ENCODE peak calls at places on chromosomes 12 and 14, in six cellular contexts. I is activated CD4-positive, alpha-beta T cell treated with anti-CD3 and anti-CD28 coated beads, Interleukin-2, amount 10 ng/mL, durations not matched to agents 7 days and 5 days; C is DMS153; D is AG09319; Q is tibial artery; O is upper lobe of right lung. A is an unnamed sample.

GRCh38 chr12:110582286-110583136 is 607 bp downstream of the PPTC7 start:
- DNase-seq in I (peak), Q (peak), D (no peak), O (peak), C (no peak), A (no peak)

GRCh38 chr14:51628230-51628629 is 23.5 kb upstream of the FRMD6 start:
- DNase-seq in I (no peak), D (no peak), C (no peak), Q (no peak), O (no peak), A (no peak)

GRCh38 chr12:50074936-50075807 is 10.0 kb upstream of the SMARCD1 start:
- DNase-seq in I (peak), O (peak), Q (peak), D (no peak), C (peak), A (no peak)

GRCh38 chr12:54024127-54024526 is 4.1 kb upstream of the HOXC6 start:
- DNase-seq in I (no peak), C (no peak), D (no peak), Q (no peak), O (no peak), A (peak)

GRCh38 chr14:88588081-88588480 is 25.2 kb downstream of the ZC3H14 start:
- DNase-seq in D (no peak), I (no peak), Q (no peak), O (no peak), C (no peak), A (no peak)

GRCh38 chr12:1740161-1740948 is 49.5 kb downstream of the ADIPOR2 start:
- DNase-seq in O (no peak), Q (no peak), D (no peak), C (no peak), I (no peak), A (no peak)

GRCh38 chr14:53894456-53894855 is 62.2 kb downstream of the BMP4 start:
- DNase-seq in C (no peak), Q (no peak), I (no peak), D (peak), O (no peak), A (peak)

GRCh38 chr12:53501615-53502181 is 615 bp downstream of the TARBP2 start:
- DNase-seq in C (no peak), D (no peak), O (peak), I (no peak), Q (no peak), A (no peak)

GRCh38 chr14:92121670-92122350 is at the start of the genes CPSF2 and NDUFB1:
- DNase-seq in I (peak), Q (peak), C (peak), O (peak), D (peak), A (peak)

GRCh38 chr12:11431486-11431885 is 36.1 kb upstream of the PRB2 start:
- DNase-seq in C (no peak), O (no peak), D (no peak), I (no peak), Q (no peak), A (no peak)

GRCh38 chr14:54813081-54813480 is 89.5 kb downstream of the GCH1 start:
- DNase-seq in O (no peak), Q (no peak), I (no peak), D (no peak), C (no peak), A (no peak)

GRCh38 chr12:100566887-100567637 is 6.4 kb upstream of the GAS2L3 start:
- DNase-seq in C (no peak), O (no peak), Q (no peak), I (no peak), D (no peak), A (no peak)

GRCh38 chr12:13941258-13942249 is 39.8 kb downstream of the GRIN2B start:
- DNase-seq in D (no peak), C (peak), I (no peak), Q (no peak), O (no peak), A (peak)

GRCh38 chr12:44859998-44860689 is 16.0 kb downstream of the NELL2 start:
- DNase-seq in I (no peak), Q (no peak), O (no peak), C (no peak), D (no peak), A (no peak)

GRCh38 chr12:81705586-81705985 is 53.6 kb downstream of the PPFIA2 start:
- DNase-seq in C (no peak), I (no peak), Q (no peak), D (no peak), O (no peak), A (no peak)

GRCh38 chr12:98469108-98469507 is 46.3 kb upstream of the TMPO start:
- DNase-seq in I (no peak), Q (no peak), D (no peak), C (no peak), O (no peak), A (no peak)

GRCh38 chr12:75890660-75891059 is 140.9 kb downstream of the PHLDA1 start:
- DNase-seq in C (no peak), Q (no peak), I (no peak), O (no peak), D (no peak), A (no peak)

GRCh38 chr12:57452937-57453509 is 2.1 kb upstream of the INHBE start:
- DNase-seq in D (peak), I (peak), Q (peak), C (peak), O (peak), A (no peak)

GRCh38 chr14:43169722-43170121 is 1337.4 kb downstream of the FSCB start:
- DNase-seq in O (no peak), C (no peak), Q (no peak), I (no peak), D (no peak), A (no peak)

GRCh38 chr12:49865109-49865781 is 22.3 kb upstream of the BCDIN3D start:
- DNase-seq in D (no peak), C (no peak), Q (no peak), I (no peak), O (no peak), A (no peak)

GRCh38 chr12:12757121-12757520 is 28.3 kb upstream of the APOLD1 start:
- DNase-seq in O (no peak), C (no peak), I (no peak), D (no peak), Q (no peak), A (no peak)

GRCh38 chr12:104455594-104456416 is 943 bp upstream of the CHST11 start:
- DNase-seq in C (no peak), Q (no peak), O (no peak), D (no peak), I (no peak), A (no peak)

GRCh38 chr12:92192361-92192760 is 46.7 kb upstream of the BTG1 start:
- DNase-seq in Q (no peak), I (no peak), O (no peak), C (no peak), D (no peak), A (no peak)

GRCh38 chr12:120999191-121000120 is 16.8 kb downstream of the C12orf43 start:
- DNase-seq in Q (no peak), O (no peak), I (no peak), D (no peak), C (no peak), A (no peak)

A was measured in GM04503.